ENCODE peak calls at places on chromosomes 3 and 15, in five cellular contexts. Z, M, Y, R and V are unnamed samples.

GRCh38 chr15:45449878-45450277 is 71.5 kb upstream of the GATM start:
- DNase-seq in R (no peak), M (no peak), Z (no peak), Y (no peak), V (peak; percentile 27)

GRCh38 chr15:95557226-95558046 is 773.1 kb upstream of the NR2F2 start:
- DNase-seq in Y (peak; percentile 96), Z (no peak), M (no peak), R (no peak), V (no peak)

GRCh38 chr3:110620118-110620517 is 451.5 kb upstream of the NECTIN3 start:
- DNase-seq in Z (no peak), R (no peak), M (no peak), Y (no peak), V (no peak)

GRCh38 chr3:8442993-8443670 is 58.5 kb upstream of the LMCD1 start:
- DNase-seq in M (no peak), Z (no peak), R (no peak), Y (peak; percentile 50), V (no peak)

GRCh38 chr15:101441706-101442105 is 47.8 kb downstream of the PCSK6 start:
- DNase-seq in Y (no peak), M (no peak), Z (no peak), R (no peak), V (no peak)

GRCh38 chr15:62866366-62866765 is 176.2 kb upstream of the TPM1 start:
- DNase-seq in Z (no peak), R (no peak), M (no peak), Y (no peak), V (no peak)

GRCh38 chr15:58438956-58439355 is 7.2 kb downstream of the LIPC start:
- DNase-seq in Z (no peak), Y (peak; percentile 58), M (no peak), R (no peak), V (no peak)

GRCh38 chr3:150599611-150600297 is 3.4 kb upstream of the SELENOT start:
- DNase-seq in Y (peak; percentile 89), Z (no peak), M (no peak), R (no peak), V (peak; percentile 27)

GRCh38 chr3:41188291-41188690 is 11.0 kb upstream of the CTNNB1 start:
- DNase-seq in Y (no peak), M (no peak), Z (no peak), R (no peak), V (no peak)

GRCh38 chr3:99579965-99580364 is 58.4 kb upstream of the COL8A1 start:
- DNase-seq in M (no peak), Z (no peak), R (no peak), Y (no peak), V (no peak)

GRCh38 chr3:121998588-121999473 is 23.2 kb downstream of the ILDR1 start:
- DNase-seq in Z (no peak), R (peak; percentile 49), Y (no peak), M (no peak), V (no peak)

GRCh38 chr3:37441689-37442088 is 267.3 kb upstream of the LRRFIP2 start:
- DNase-seq in Y (no peak), R (no peak), M (no peak), Z (no peak), V (no peak)